ENCODE peak calls at places on chromosomes 11 and 22, in six cellular contexts. One of them, this sample, is unnamed.

GRCh38 chr11:61679301-61679700 is 890 bp upstream of the DAGLA start:
- DNase-seq in CD8-positive, alpha-beta memory T cell: no peak
- DNase-seq in stimulated activated naive CD8-positive, alpha-beta T cell treated with anti-CD3 and anti-CD28 coated beads, Interleukin-15, amount 100 ng/mL, for 72 hours: no peak
- DNase-seq in activated CD4-positive, alpha-beta T cell treated with anti-CD3 and anti-CD28 coated beads, Interleukin-2, amount 50 U/mL, for 48 hours: no peak
- DNase-seq in stimulated activated CD8-positive, alpha-beta memory T cell treated with anti-CD3 and anti-CD28 coated beads, Interleukin-12 subunit alpha, Interleukin-12 subunit beta, amount 100 ng/mL, for 4 hours: no peak
- DNase-seq in GM04504: no peak
- DNase-seq in this sample: no peak

GRCh38 chr22:36197601-36198146 is 3.9 kb downstream of the APOL4 start:
- DNase-seq in CD8-positive, alpha-beta memory T cell: no peak
- DNase-seq in stimulated activated naive CD8-positive, alpha-beta T cell treated with anti-CD3 and anti-CD28 coated beads, Interleukin-15, amount 100 ng/mL, for 72 hours: peak
- DNase-seq in activated CD4-positive, alpha-beta T cell treated with anti-CD3 and anti-CD28 coated beads, Interleukin-2, amount 50 U/mL, for 48 hours: no peak
- DNase-seq in stimulated activated CD8-positive, alpha-beta memory T cell treated with anti-CD3 and anti-CD28 coated beads, Interleukin-12 subunit alpha, Interleukin-12 subunit beta, amount 100 ng/mL, for 4 hours: no peak
- DNase-seq in GM04504: no peak
- DNase-seq in this sample: no peak

GRCh38 chr11:117826832-117827231 is 2.3 kb upstream of the FXYD2 start:
- DNase-seq in CD8-positive, alpha-beta memory T cell: no peak
- DNase-seq in stimulated activated naive CD8-positive, alpha-beta T cell treated with anti-CD3 and anti-CD28 coated beads, Interleukin-15, amount 100 ng/mL, for 72 hours: no peak
- DNase-seq in activated CD4-positive, alpha-beta T cell treated with anti-CD3 and anti-CD28 coated beads, Interleukin-2, amount 50 U/mL, for 48 hours: no peak
- DNase-seq in stimulated activated CD8-positive, alpha-beta memory T cell treated with anti-CD3 and anti-CD28 coated beads, Interleukin-12 subunit alpha, Interleukin-12 subunit beta, amount 100 ng/mL, for 4 hours: no peak
- DNase-seq in GM04504: no peak
- DNase-seq in this sample: no peak

GRCh38 chr22:24601217-24602104 is 1.5 kb upstream of the GGT1 start:
- DNase-seq in CD8-positive, alpha-beta memory T cell: peak
- DNase-seq in stimulated activated naive CD8-positive, alpha-beta T cell treated with anti-CD3 and anti-CD28 coated beads, Interleukin-15, amount 100 ng/mL, for 72 hours: peak
- DNase-seq in activated CD4-positive, alpha-beta T cell treated with anti-CD3 and anti-CD28 coated beads, Interleukin-2, amount 50 U/mL, for 48 hours: no peak
- DNase-seq in stimulated activated CD8-positive, alpha-beta memory T cell treated with anti-CD3 and anti-CD28 coated beads, Interleukin-12 subunit alpha, Interleukin-12 subunit beta, amount 100 ng/mL, for 4 hours: no peak
- DNase-seq in GM04504: no peak
- DNase-seq in this sample: no peak

GRCh38 chr11:126113515-126113957 is 50.9 kb upstream of the CDON start:
- DNase-seq in CD8-positive, alpha-beta memory T cell: no peak
- DNase-seq in stimulated activated naive CD8-positive, alpha-beta T cell treated with anti-CD3 and anti-CD28 coated beads, Interleukin-15, amount 100 ng/mL, for 72 hours: no peak
- DNase-seq in activated CD4-positive, alpha-beta T cell treated with anti-CD3 and anti-CD28 coated beads, Interleukin-2, amount 50 U/mL, for 48 hours: no peak
- DNase-seq in stimulated activated CD8-positive, alpha-beta memory T cell treated with anti-CD3 and anti-CD28 coated beads, Interleukin-12 subunit alpha, Interleukin-12 subunit beta, amount 100 ng/mL, for 4 hours: no peak
- DNase-seq in GM04504: peak
- DNase-seq in this sample: peak

GRCh38 chr11:135027461-135027860 is 615.4 kb upstream of the B3GAT1 start:
- DNase-seq in CD8-positive, alpha-beta memory T cell: no peak
- DNase-seq in stimulated activated naive CD8-positive, alpha-beta T cell treated with anti-CD3 and anti-CD28 coated beads, Interleukin-15, amount 100 ng/mL, for 72 hours: no peak
- DNase-seq in activated CD4-positive, alpha-beta T cell treated with anti-CD3 and anti-CD28 coated beads, Interleukin-2, amount 50 U/mL, for 48 hours: peak
- DNase-seq in stimulated activated CD8-positive, alpha-beta memory T cell treated with anti-CD3 and anti-CD28 coated beads, Interleukin-12 subunit alpha, Interleukin-12 subunit beta, amount 100 ng/mL, for 4 hours: no peak
- DNase-seq in GM04504: peak
- DNase-seq in this sample: no peak

GRCh38 chr11:100800202-100800601 is 113.1 kb downstream of the ARHGAP42 start:
- DNase-seq in CD8-positive, alpha-beta memory T cell: no peak
- DNase-seq in stimulated activated naive CD8-positive, alpha-beta T cell treated with anti-CD3 and anti-CD28 coated beads, Interleukin-15, amount 100 ng/mL, for 72 hours: no peak
- DNase-seq in activated CD4-positive, alpha-beta T cell treated with anti-CD3 and anti-CD28 coated beads, Interleukin-2, amount 50 U/mL, for 48 hours: no peak
- DNase-seq in stimulated activated CD8-positive, alpha-beta memory T cell treated with anti-CD3 and anti-CD28 coated beads, Interleukin-12 subunit alpha, Interleukin-12 subunit beta, amount 100 ng/mL, for 4 hours: no peak
- DNase-seq in GM04504: no peak
- DNase-seq in this sample: no peak

GRCh38 chr11:65338680-65339079 is 5.0 kb downstream of the DPF2 start:
- DNase-seq in CD8-positive, alpha-beta memory T cell: no peak
- DNase-seq in stimulated activated naive CD8-positive, alpha-beta T cell treated with anti-CD3 and anti-CD28 coated beads, Interleukin-15, amount 100 ng/mL, for 72 hours: no peak
- DNase-seq in activated CD4-positive, alpha-beta T cell treated with anti-CD3 and anti-CD28 coated beads, Interleukin-2, amount 50 U/mL, for 48 hours: no peak
- DNase-seq in stimulated activated CD8-positive, alpha-beta memory T cell treated with anti-CD3 and anti-CD28 coated beads, Interleukin-12 subunit alpha, Interleukin-12 subunit beta, amount 100 ng/mL, for 4 hours: no peak
- DNase-seq in GM04504: no peak
- DNase-seq in this sample: no peak

GRCh38 chr22:47221840-47222615 is 459.6 kb downstream of the TBC1D22A start:
- DNase-seq in CD8-positive, alpha-beta memory T cell: peak
- DNase-seq in stimulated activated naive CD8-positive, alpha-beta T cell treated with anti-CD3 and anti-CD28 coated beads, Interleukin-15, amount 100 ng/mL, for 72 hours: no peak
- DNase-seq in activated CD4-positive, alpha-beta T cell treated with anti-CD3 and anti-CD28 coated beads, Interleukin-2, amount 50 U/mL, for 48 hours: no peak
- DNase-seq in stimulated activated CD8-positive, alpha-beta memory T cell treated with anti-CD3 and anti-CD28 coated beads, Interleukin-12 subunit alpha, Interleukin-12 subunit beta, amount 100 ng/mL, for 4 hours: no peak
- DNase-seq in GM04504: no peak
- DNase-seq in this sample: no peak

GRCh38 chr11:128291043-128291442 is 296.3 kb downstream of the ETS1 start:
- DNase-seq in CD8-positive, alpha-beta memory T cell: no peak
- DNase-seq in stimulated activated naive CD8-positive, alpha-beta T cell treated with anti-CD3 and anti-CD28 coated beads, Interleukin-15, amount 100 ng/mL, for 72 hours: peak
- DNase-seq in activated CD4-positive, alpha-beta T cell treated with anti-CD3 and anti-CD28 coated beads, Interleukin-2, amount 50 U/mL, for 48 hours: no peak
- DNase-seq in stimulated activated CD8-positive, alpha-beta memory T cell treated with anti-CD3 and anti-CD28 coated beads, Interleukin-12 subunit alpha, Interleukin-12 subunit beta, amount 100 ng/mL, for 4 hours: no peak
- DNase-seq in GM04504: no peak
- DNase-seq in this sample: no peak

GRCh38 chr11:85811624-85812023 is 683 bp upstream of the SYTL2 start:
- DNase-seq in CD8-positive, alpha-beta memory T cell: no peak
- DNase-seq in stimulated activated naive CD8-positive, alpha-beta T cell treated with anti-CD3 and anti-CD28 coated beads, Interleukin-15, amount 100 ng/mL, for 72 hours: no peak
- DNase-seq in activated CD4-positive, alpha-beta T cell treated with anti-CD3 and anti-CD28 coated beads, Interleukin-2, amount 50 U/mL, for 48 hours: no peak
- DNase-seq in stimulated activated CD8-positive, alpha-beta memory T cell treated with anti-CD3 and anti-CD28 coated beads, Interleukin-12 subunit alpha, Interleukin-12 subunit beta, amount 100 ng/mL, for 4 hours: no peak
- DNase-seq in GM04504: no peak
- DNase-seq in this sample: no peak

GRCh38 chr11:85821636-85822035 is 10.7 kb upstream of the SYTL2 start:
- DNase-seq in CD8-positive, alpha-beta memory T cell: no peak
- DNase-seq in stimulated activated naive CD8-positive, alpha-beta T cell treated with anti-CD3 and anti-CD28 coated beads, Interleukin-15, amount 100 ng/mL, for 72 hours: peak
- DNase-seq in activated CD4-positive, alpha-beta T cell treated with anti-CD3 and anti-CD28 coated beads, Interleukin-2, amount 50 U/mL, for 48 hours: no peak
- DNase-seq in stimulated activated CD8-positive, alpha-beta memory T cell treated with anti-CD3 and anti-CD28 coated beads, Interleukin-12 subunit alpha, Interleukin-12 subunit beta, amount 100 ng/mL, for 4 hours: no peak
- DNase-seq in GM04504: no peak
- DNase-seq in this sample: no peak

GRCh38 chr11:22582011-22582410 is 43.6 kb downstream of the FANCF start:
- DNase-seq in CD8-positive, alpha-beta memory T cell: no peak
- DNase-seq in stimulated activated naive CD8-positive, alpha-beta T cell treated with anti-CD3 and anti-CD28 coated beads, Interleukin-15, amount 100 ng/mL, for 72 hours: no peak
- DNase-seq in activated CD4-positive, alpha-beta T cell treated with anti-CD3 and anti-CD28 coated beads, Interleukin-2, amount 50 U/mL, for 48 hours: no peak
- DNase-seq in stimulated activated CD8-positive, alpha-beta memory T cell treated with anti-CD3 and anti-CD28 coated beads, Interleukin-12 subunit alpha, Interleukin-12 subunit beta, amount 100 ng/mL, for 4 hours: no peak
- DNase-seq in GM04504: no peak
- DNase-seq in this sample: no peak

GRCh38 chr11:75557649-75558494 is 4.2 kb upstream of the SERPINH1 start:
- DNase-seq in CD8-positive, alpha-beta memory T cell: no peak
- DNase-seq in stimulated activated naive CD8-positive, alpha-beta T cell treated with anti-CD3 and anti-CD28 coated beads, Interleukin-15, amount 100 ng/mL, for 72 hours: no peak
- DNase-seq in activated CD4-positive, alpha-beta T cell treated with anti-CD3 and anti-CD28 coated beads, Interleukin-2, amount 50 U/mL, for 48 hours: no peak
- DNase-seq in stimulated activated CD8-positive, alpha-beta memory T cell treated with anti-CD3 and anti-CD28 coated beads, Interleukin-12 subunit alpha, Interleukin-12 subunit beta, amount 100 ng/mL, for 4 hours: no peak
- DNase-seq in GM04504: peak
- DNase-seq in this sample: peak

GRCh38 chr11:2844116-2844515 is 41.5 kb downstream of the CDKN1C start:
- DNase-seq in CD8-positive, alpha-beta memory T cell: no peak
- DNase-seq in stimulated activated naive CD8-positive, alpha-beta T cell treated with anti-CD3 and anti-CD28 coated beads, Interleukin-15, amount 100 ng/mL, for 72 hours: no peak
- DNase-seq in activated CD4-positive, alpha-beta T cell treated with anti-CD3 and anti-CD28 coated beads, Interleukin-2, amount 50 U/mL, for 48 hours: no peak
- DNase-seq in stimulated activated CD8-positive, alpha-beta memory T cell treated with anti-CD3 and anti-CD28 coated beads, Interleukin-12 subunit alpha, Interleukin-12 subunit beta, amount 100 ng/mL, for 4 hours: no peak
- DNase-seq in GM04504: no peak
- DNase-seq in this sample: no peak

GRCh38 chr11:126140106-126140931 is 71.1 kb downstream of the RPUSD4 start:
- DNase-seq in CD8-positive, alpha-beta memory T cell: no peak
- DNase-seq in stimulated activated naive CD8-positive, alpha-beta T cell treated with anti-CD3 and anti-CD28 coated beads, Interleukin-15, amount 100 ng/mL, for 72 hours: no peak
- DNase-seq in activated CD4-positive, alpha-beta T cell treated with anti-CD3 and anti-CD28 coated beads, Interleukin-2, amount 50 U/mL, for 48 hours: no peak
- DNase-seq in stimulated activated CD8-positive, alpha-beta memory T cell treated with anti-CD3 and anti-CD28 coated beads, Interleukin-12 subunit alpha, Interleukin-12 subunit beta, amount 100 ng/mL, for 4 hours: no peak
- DNase-seq in GM04504: no peak
- DNase-seq in this sample: no peak

GRCh38 chr11:12625438-12626071 is 48.7 kb upstream of the TEAD1 start:
- DNase-seq in CD8-positive, alpha-beta memory T cell: no peak
- DNase-seq in stimulated activated naive CD8-positive, alpha-beta T cell treated with anti-CD3 and anti-CD28 coated beads, Interleukin-15, amount 100 ng/mL, for 72 hours: no peak
- DNase-seq in activated CD4-positive, alpha-beta T cell treated with anti-CD3 and anti-CD28 coated beads, Interleukin-2, amount 50 U/mL, for 48 hours: no peak
- DNase-seq in stimulated activated CD8-positive, alpha-beta memory T cell treated with anti-CD3 and anti-CD28 coated beads, Interleukin-12 subunit alpha, Interleukin-12 subunit beta, amount 100 ng/mL, for 4 hours: no peak
- DNase-seq in GM04504: no peak
- DNase-seq in this sample: peak

GRCh38 chr11:105577645-105578044 is 32.2 kb upstream of the GRIA4 start:
- DNase-seq in CD8-positive, alpha-beta memory T cell: no peak
- DNase-seq in stimulated activated naive CD8-positive, alpha-beta T cell treated with anti-CD3 and anti-CD28 coated beads, Interleukin-15, amount 100 ng/mL, for 72 hours: no peak
- DNase-seq in activated CD4-positive, alpha-beta T cell treated with anti-CD3 and anti-CD28 coated beads, Interleukin-2, amount 50 U/mL, for 48 hours: no peak
- DNase-seq in stimulated activated CD8-positive, alpha-beta memory T cell treated with anti-CD3 and anti-CD28 coated beads, Interleukin-12 subunit alpha, Interleukin-12 subunit beta, amount 100 ng/mL, for 4 hours: no peak
- DNase-seq in GM04504: no peak
- DNase-seq in this sample: no peak

GRCh38 chr22:39612811-39613548 is 42.4 kb downstream of the CACNA1I start:
- DNase-seq in CD8-positive, alpha-beta memory T cell: no peak
- DNase-seq in stimulated activated naive CD8-positive, alpha-beta T cell treated with anti-CD3 and anti-CD28 coated beads, Interleukin-15, amount 100 ng/mL, for 72 hours: peak
- DNase-seq in activated CD4-positive, alpha-beta T cell treated with anti-CD3 and anti-CD28 coated beads, Interleukin-2, amount 50 U/mL, for 48 hours: no peak
- DNase-seq in stimulated activated CD8-positive, alpha-beta memory T cell treated with anti-CD3 and anti-CD28 coated beads, Interleukin-12 subunit alpha, Interleukin-12 subunit beta, amount 100 ng/mL, for 4 hours: no peak
- DNase-seq in GM04504: no peak
- DNase-seq in this sample: no peak

GRCh38 chr11:75442161-75442885 is 9.3 kb upstream of the KLHL35 start:
- DNase-seq in CD8-positive, alpha-beta memory T cell: no peak
- DNase-seq in stimulated activated naive CD8-positive, alpha-beta T cell treated with anti-CD3 and anti-CD28 coated beads, Interleukin-15, amount 100 ng/mL, for 72 hours: no peak
- DNase-seq in activated CD4-positive, alpha-beta T cell treated with anti-CD3 and anti-CD28 coated beads, Interleukin-2, amount 50 U/mL, for 48 hours: no peak
- DNase-seq in stimulated activated CD8-positive, alpha-beta memory T cell treated with anti-CD3 and anti-CD28 coated beads, Interleukin-12 subunit alpha, Interleukin-12 subunit beta, amount 100 ng/mL, for 4 hours: no peak
- DNase-seq in GM04504: no peak
- DNase-seq in this sample: no peak

GRCh38 chr22:27843441-27843840 is 41.9 kb upstream of the MN1 start:
- DNase-seq in CD8-positive, alpha-beta memory T cell: no peak
- DNase-seq in stimulated activated naive CD8-positive, alpha-beta T cell treated with anti-CD3 and anti-CD28 coated beads, Interleukin-15, amount 100 ng/mL, for 72 hours: no peak
- DNase-seq in activated CD4-positive, alpha-beta T cell treated with anti-CD3 and anti-CD28 coated beads, Interleukin-2, amount 50 U/mL, for 48 hours: no peak
- DNase-seq in stimulated activated CD8-positive, alpha-beta memory T cell treated with anti-CD3 and anti-CD28 coated beads, Interleukin-12 subunit alpha, Interleukin-12 subunit beta, amount 100 ng/mL, for 4 hours: no peak
- DNase-seq in GM04504: no peak
- DNase-seq in this sample: no peak

GRCh38 chr11:67584205-67584880 is 731 bp downstream of the GSTP1 start:
- DNase-seq in CD8-positive, alpha-beta memory T cell: no peak
- DNase-seq in stimulated activated naive CD8-positive, alpha-beta T cell treated with anti-CD3 and anti-CD28 coated beads, Interleukin-15, amount 100 ng/mL, for 72 hours: peak
- DNase-seq in activated CD4-positive, alpha-beta T cell treated with anti-CD3 and anti-CD28 coated beads, Interleukin-2, amount 50 U/mL, for 48 hours: peak
- DNase-seq in stimulated activated CD8-positive, alpha-beta memory T cell treated with anti-CD3 and anti-CD28 coated beads, Interleukin-12 subunit alpha, Interleukin-12 subunit beta, amount 100 ng/mL, for 4 hours: no peak
- DNase-seq in GM04504: no peak
- DNase-seq in this sample: peak

GRCh38 chr11:86551286-86551685 is 121.1 kb downstream of the ME3 start:
- DNase-seq in CD8-positive, alpha-beta memory T cell: no peak
- DNase-seq in stimulated activated naive CD8-positive, alpha-beta T cell treated with anti-CD3 and anti-CD28 coated beads, Interleukin-15, amount 100 ng/mL, for 72 hours: no peak
- DNase-seq in activated CD4-positive, alpha-beta T cell treated with anti-CD3 and anti-CD28 coated beads, Interleukin-2, amount 50 U/mL, for 48 hours: no peak
- DNase-seq in stimulated activated CD8-positive, alpha-beta memory T cell treated with anti-CD3 and anti-CD28 coated beads, Interleukin-12 subunit alpha, Interleukin-12 subunit beta, amount 100 ng/mL, for 4 hours: no peak
- DNase-seq in GM04504: peak
- DNase-seq in this sample: peak

GRCh38 chr22:17120281-17120680 is 879 bp downstream of the TMEM121B start:
- DNase-seq in CD8-positive, alpha-beta memory T cell: peak
- DNase-seq in stimulated activated naive CD8-positive, alpha-beta T cell treated with anti-CD3 and anti-CD28 coated beads, Interleukin-15, amount 100 ng/mL, for 72 hours: peak
- DNase-seq in activated CD4-positive, alpha-beta T cell treated with anti-CD3 and anti-CD28 coated beads, Interleukin-2, amount 50 U/mL, for 48 hours: peak
- DNase-seq in stimulated activated CD8-positive, alpha-beta memory T cell treated with anti-CD3 and anti-CD28 coated beads, Interleukin-12 subunit alpha, Interleukin-12 subunit beta, amount 100 ng/mL, for 4 hours: peak
- DNase-seq in GM04504: no peak
- DNase-seq in this sample: no peak

GRCh38 chr11:57473208-57473930 is 13.0 kb downstream of the RTN4RL2 start:
- DNase-seq in CD8-positive, alpha-beta memory T cell: no peak
- DNase-seq in stimulated activated naive CD8-positive, alpha-beta T cell treated with anti-CD3 and anti-CD28 coated beads, Interleukin-15, amount 100 ng/mL, for 72 hours: no peak
- DNase-seq in activated CD4-positive, alpha-beta T cell treated with anti-CD3 and anti-CD28 coated beads, Interleukin-2, amount 50 U/mL, for 48 hours: no peak
- DNase-seq in stimulated activated CD8-positive, alpha-beta memory T cell treated with anti-CD3 and anti-CD28 coated beads, Interleukin-12 subunit alpha, Interleukin-12 subunit beta, amount 100 ng/mL, for 4 hours: no peak
- DNase-seq in GM04504: no peak
- DNase-seq in this sample: no peak

GRCh38 chr22:44623771-44624510 is 78.1 kb upstream of the PRR5 start:
- DNase-seq in CD8-positive, alpha-beta memory T cell: no peak
- DNase-seq in stimulated activated naive CD8-positive, alpha-beta T cell treated with anti-CD3 and anti-CD28 coated beads, Interleukin-15, amount 100 ng/mL, for 72 hours: no peak
- DNase-seq in activated CD4-positive, alpha-beta T cell treated with anti-CD3 and anti-CD28 coated beads, Interleukin-2, amount 50 U/mL, for 48 hours: no peak
- DNase-seq in stimulated activated CD8-positive, alpha-beta memory T cell treated with anti-CD3 and anti-CD28 coated beads, Interleukin-12 subunit alpha, Interleukin-12 subunit beta, amount 100 ng/mL, for 4 hours: no peak
- DNase-seq in GM04504: no peak
- DNase-seq in this sample: no peak

GRCh38 chr22:26679003-26679629 is 21.7 kb downstream of the MIAT start:
- DNase-seq in CD8-positive, alpha-beta memory T cell: peak
- DNase-seq in stimulated activated naive CD8-positive, alpha-beta T cell treated with anti-CD3 and anti-CD28 coated beads, Interleukin-15, amount 100 ng/mL, for 72 hours: peak
- DNase-seq in activated CD4-positive, alpha-beta T cell treated with anti-CD3 and anti-CD28 coated beads, Interleukin-2, amount 50 U/mL, for 48 hours: peak
- DNase-seq in stimulated activated CD8-positive, alpha-beta memory T cell treated with anti-CD3 and anti-CD28 coated beads, Interleukin-12 subunit alpha, Interleukin-12 subunit beta, amount 100 ng/mL, for 4 hours: peak
- DNase-seq in GM04504: peak
- DNase-seq in this sample: no peak

GRCh38 chr11:48193876-48194275 is 22.7 kb upstream of the OR4B1 start:
- DNase-seq in CD8-positive, alpha-beta memory T cell: no peak
- DNase-seq in stimulated activated naive CD8-positive, alpha-beta T cell treated with anti-CD3 and anti-CD28 coated beads, Interleukin-15, amount 100 ng/mL, for 72 hours: no peak
- DNase-seq in activated CD4-positive, alpha-beta T cell treated with anti-CD3 and anti-CD28 coated beads, Interleukin-2, amount 50 U/mL, for 48 hours: no peak
- DNase-seq in stimulated activated CD8-positive, alpha-beta memory T cell treated with anti-CD3 and anti-CD28 coated beads, Interleukin-12 subunit alpha, Interleukin-12 subunit beta, amount 100 ng/mL, for 4 hours: no peak
- DNase-seq in GM04504: no peak
- DNase-seq in this sample: peak

GRCh38 chr11:17986007-17986710 is 26.7 kb downstream of the SERGEF start:
- DNase-seq in CD8-positive, alpha-beta memory T cell: no peak
- DNase-seq in stimulated activated naive CD8-positive, alpha-beta T cell treated with anti-CD3 and anti-CD28 coated beads, Interleukin-15, amount 100 ng/mL, for 72 hours: no peak
- DNase-seq in activated CD4-positive, alpha-beta T cell treated with anti-CD3 and anti-CD28 coated beads, Interleukin-2, amount 50 U/mL, for 48 hours: no peak
- DNase-seq in stimulated activated CD8-positive, alpha-beta memory T cell treated with anti-CD3 and anti-CD28 coated beads, Interleukin-12 subunit alpha, Interleukin-12 subunit beta, amount 100 ng/mL, for 4 hours: no peak
- DNase-seq in GM04504: peak
- DNase-seq in this sample: peak

GRCh38 chr11:58502004-58502403 is 5.9 kb downstream of the OR5B21 start:
- DNase-seq in CD8-positive, alpha-beta memory T cell: no peak
- DNase-seq in stimulated activated naive CD8-positive, alpha-beta T cell treated with anti-CD3 and anti-CD28 coated beads, Interleukin-15, amount 100 ng/mL, for 72 hours: no peak
- DNase-seq in activated CD4-positive, alpha-beta T cell treated with anti-CD3 and anti-CD28 coated beads, Interleukin-2, amount 50 U/mL, for 48 hours: no peak
- DNase-seq in stimulated activated CD8-positive, alpha-beta memory T cell treated with anti-CD3 and anti-CD28 coated beads, Interleukin-12 subunit alpha, Interleukin-12 subunit beta, amount 100 ng/mL, for 4 hours: no peak
- DNase-seq in GM04504: no peak
- DNase-seq in this sample: no peak

GRCh38 chr11:75931124-75931523 is 116.1 kb downstream of the UVRAG start:
- DNase-seq in CD8-positive, alpha-beta memory T cell: no peak
- DNase-seq in stimulated activated naive CD8-positive, alpha-beta T cell treated with anti-CD3 and anti-CD28 coated beads, Interleukin-15, amount 100 ng/mL, for 72 hours: no peak
- DNase-seq in activated CD4-positive, alpha-beta T cell treated with anti-CD3 and anti-CD28 coated beads, Interleukin-2, amount 50 U/mL, for 48 hours: no peak
- DNase-seq in stimulated activated CD8-positive, alpha-beta memory T cell treated with anti-CD3 and anti-CD28 coated beads, Interleukin-12 subunit alpha, Interleukin-12 subunit beta, amount 100 ng/mL, for 4 hours: no peak
- DNase-seq in GM04504: no peak
- DNase-seq in this sample: no peak

GRCh38 chr11:2590951-2591754 is 108.6 kb downstream of the KCNQ1OT1 start:
- DNase-seq in CD8-positive, alpha-beta memory T cell: no peak
- DNase-seq in stimulated activated naive CD8-positive, alpha-beta T cell treated with anti-CD3 and anti-CD28 coated beads, Interleukin-15, amount 100 ng/mL, for 72 hours: no peak
- DNase-seq in activated CD4-positive, alpha-beta T cell treated with anti-CD3 and anti-CD28 coated beads, Interleukin-2, amount 50 U/mL, for 48 hours: no peak
- DNase-seq in stimulated activated CD8-positive, alpha-beta memory T cell treated with anti-CD3 and anti-CD28 coated beads, Interleukin-12 subunit alpha, Interleukin-12 subunit beta, amount 100 ng/mL, for 4 hours: no peak
- DNase-seq in GM04504: no peak
- DNase-seq in this sample: no peak

GRCh38 chr11:70466154-70466553 is 67.8 kb downstream of the CTTN start:
- DNase-seq in CD8-positive, alpha-beta memory T cell: no peak
- DNase-seq in stimulated activated naive CD8-positive, alpha-beta T cell treated with anti-CD3 and anti-CD28 coated beads, Interleukin-15, amount 100 ng/mL, for 72 hours: no peak
- DNase-seq in activated CD4-positive, alpha-beta T cell treated with anti-CD3 and anti-CD28 coated beads, Interleukin-2, amount 50 U/mL, for 48 hours: peak
- DNase-seq in stimulated activated CD8-positive, alpha-beta memory T cell treated with anti-CD3 and anti-CD28 coated beads, Interleukin-12 subunit alpha, Interleukin-12 subunit beta, amount 100 ng/mL, for 4 hours: no peak
- DNase-seq in GM04504: no peak
- DNase-seq in this sample: no peak

GRCh38 chr11:9069861-9070470 is 21.4 kb downstream of the SCUBE2 start:
- DNase-seq in CD8-positive, alpha-beta memory T cell: no peak
- DNase-seq in stimulated activated naive CD8-positive, alpha-beta T cell treated with anti-CD3 and anti-CD28 coated beads, Interleukin-15, amount 100 ng/mL, for 72 hours: no peak
- DNase-seq in activated CD4-positive, alpha-beta T cell treated with anti-CD3 and anti-CD28 coated beads, Interleukin-2, amount 50 U/mL, for 48 hours: no peak
- DNase-seq in stimulated activated CD8-positive, alpha-beta memory T cell treated with anti-CD3 and anti-CD28 coated beads, Interleukin-12 subunit alpha, Interleukin-12 subunit beta, amount 100 ng/mL, for 4 hours: no peak
- DNase-seq in GM04504: no peak
- DNase-seq in this sample: no peak

GRCh38 chr11:74648894-74649293 is 56.5 kb downstream of the POLD3 start:
- DNase-seq in CD8-positive, alpha-beta memory T cell: no peak
- DNase-seq in stimulated activated naive CD8-positive, alpha-beta T cell treated with anti-CD3 and anti-CD28 coated beads, Interleukin-15, amount 100 ng/mL, for 72 hours: no peak
- DNase-seq in activated CD4-positive, alpha-beta T cell treated with anti-CD3 and anti-CD28 coated beads, Interleukin-2, amount 50 U/mL, for 48 hours: no peak
- DNase-seq in stimulated activated CD8-positive, alpha-beta memory T cell treated with anti-CD3 and anti-CD28 coated beads, Interleukin-12 subunit alpha, Interleukin-12 subunit beta, amount 100 ng/mL, for 4 hours: no peak
- DNase-seq in GM04504: no peak
- DNase-seq in this sample: peak